ENCODE peak calls at places on chromosomes 7 and 10, in seven cellular contexts. Y, Z, U, A, P, D and H are unnamed samples.

GRCh38 chr10:105243381-105243780 is 602.3 kb downstream of the SORCS3 start:
- DNase-seq in Y (no peak), Z (no peak), U (no peak), A (no peak), P (no peak), D (no peak), H (no peak)

GRCh38 chr7:50821457-50821977 is 38.8 kb upstream of the GRB10 start:
- DNase-seq in Y (no peak), Z (no peak), U (no peak), A (no peak), P (peak; percentile 77), D (no peak), H (peak; percentile 70)

GRCh38 chr7:7498881-7499280 is 36.8 kb downstream of the COL28A1 start:
- DNase-seq in Y (no peak), Z (no peak), U (no peak), A (no peak), P (no peak), D (no peak), H (no peak)

GRCh38 chr7:69403169-69403568 is 195.1 kb upstream of the AUTS2 start:
- DNase-seq in Y (no peak), Z (no peak), U (no peak), A (no peak), P (no peak), D (no peak), H (no peak)

GRCh38 chr7:153641202-153641601 is 411.0 kb upstream of the DPP6 start:
- DNase-seq in Y (no peak), Z (no peak), U (no peak), A (no peak), P (no peak), D (no peak), H (no peak)

GRCh38 chr10:92157374-92157773 is 133.5 kb downstream of the CPEB3 start:
- DNase-seq in Y (no peak), Z (no peak), U (no peak), A (no peak), P (no peak), D (no peak), H (no peak)

GRCh38 chr10:35822316-35822715 is 180.2 kb upstream of the FZD8 start:
- DNase-seq in Y (no peak), Z (no peak), U (peak; percentile 51), A (peak; percentile 87), P (no peak), D (peak; percentile 78), H (no peak)

GRCh38 chr7:130379551-130380120 is 658 bp upstream of the CPA1 start:
- DNase-seq in Y (no peak), Z (no peak), U (no peak), A (no peak), P (no peak), D (no peak), H (no peak)